ENCODE peak calls at places on chromosomes 4 and X, in four cellular contexts. V is GM12878, R is SK-N-SH, O is K562. S is an unnamed sample.

GRCh38 chr4:2862528-2862927 is 18.9 kb downstream of the ADD1 start:
- DNase-seq in O (peak; percentile 35), V (no peak), R (no peak), S (no peak)

GRCh38 chrX:109990582-109991276 is 12.2 kb upstream of the TMEM164 start:
- DNase-seq in V (no peak), R (no peak), O (no peak), S (no peak)

GRCh38 chr4:38601244-38601915 is 62.6 kb upstream of the KLF3 start:
- DNase-seq in V (no peak), R (no peak), O (no peak), S (peak; percentile 49)

GRCh38 chr4:30716671-30717207 is 3.4 kb upstream of the PCDH7 start:
- DNase-seq in V (no peak), R (no peak), O (no peak), S (no peak)

GRCh38 chrX:56994375-56995270 is 718 bp downstream of the SPIN3 start:
- DNase-seq in V (no peak), R (peak; percentile 18), O (no peak), S (no peak)

GRCh38 chrX:117987376-117987775 is 129.2 kb downstream of the KLHL13 start:
- DNase-seq in V (no peak), O (no peak), R (no peak), S (no peak)

GRCh38 chrX:25131055-25131454 is 115.3 kb upstream of the ARX start:
- DNase-seq in V (no peak), O (no peak), R (no peak), S (no peak)

GRCh38 chr4:186840771-186841301 is 117.2 kb upstream of the FAT1 start:
- DNase-seq in V (no peak), R (no peak), O (peak; percentile 22), S (no peak)

GRCh38 chrX:123731987-123732678 is 719 bp downstream of the THOC2 start:
- DNase-seq in V (no peak), O (peak; percentile 19), R (peak; percentile 44), S (no peak)

GRCh38 chrX:51737062-51737461 is 6.2 kb upstream of the GSPT2 start:
- DNase-seq in R (no peak), V (no peak), O (no peak), S (no peak)

GRCh38 chr4:101953949-101954348 is 163.4 kb downstream of the BANK1 start:
- DNase-seq in R (no peak), O (no peak), V (no peak), S (peak; percentile 16)

GRCh38 chrX:140507223-140507981 is 2.5 kb upstream of the SOX3 start:
- DNase-seq in R (peak; percentile 20), V (no peak), O (no peak), S (no peak)

GRCh38 chrX:153973127-153974002 is 811 bp downstream of the TMEM187 start:
- DNase-seq in V (no peak), O (no peak), R (no peak), S (peak; percentile 40)

DNA sequence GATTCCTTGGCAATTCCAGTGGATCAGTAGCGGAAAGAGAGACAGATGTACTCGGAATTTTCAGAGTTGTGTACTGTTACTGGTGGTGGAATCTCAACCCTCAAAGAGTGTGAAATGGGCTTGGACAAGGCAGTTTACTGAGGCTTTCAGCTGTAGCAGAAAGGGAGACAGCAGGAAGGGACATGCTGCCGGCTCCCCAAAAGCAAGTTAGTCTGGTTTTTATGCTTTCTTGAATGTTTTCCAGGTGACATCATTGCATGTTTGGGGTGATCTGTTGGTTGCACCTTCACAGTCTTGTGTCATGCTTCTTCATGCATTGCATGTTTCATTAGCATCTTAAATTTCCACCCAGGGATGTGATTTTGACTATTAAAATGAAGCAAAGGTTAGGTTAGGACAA is 1282.2 kb downstream of the ADGRL3 start:
- DNase-seq in V (no peak), R (no peak), O (no peak), S (no peak)
- TF ChIP-seq FOXM1 in V (no peak), R (no peak), O (no peak), S (no peak)

GRCh38 chr4:132266374-132266773 is 882.7 kb upstream of the PCDH10 start:
- DNase-seq in R (no peak), O (no peak), V (no peak), S (no peak)

DNA sequence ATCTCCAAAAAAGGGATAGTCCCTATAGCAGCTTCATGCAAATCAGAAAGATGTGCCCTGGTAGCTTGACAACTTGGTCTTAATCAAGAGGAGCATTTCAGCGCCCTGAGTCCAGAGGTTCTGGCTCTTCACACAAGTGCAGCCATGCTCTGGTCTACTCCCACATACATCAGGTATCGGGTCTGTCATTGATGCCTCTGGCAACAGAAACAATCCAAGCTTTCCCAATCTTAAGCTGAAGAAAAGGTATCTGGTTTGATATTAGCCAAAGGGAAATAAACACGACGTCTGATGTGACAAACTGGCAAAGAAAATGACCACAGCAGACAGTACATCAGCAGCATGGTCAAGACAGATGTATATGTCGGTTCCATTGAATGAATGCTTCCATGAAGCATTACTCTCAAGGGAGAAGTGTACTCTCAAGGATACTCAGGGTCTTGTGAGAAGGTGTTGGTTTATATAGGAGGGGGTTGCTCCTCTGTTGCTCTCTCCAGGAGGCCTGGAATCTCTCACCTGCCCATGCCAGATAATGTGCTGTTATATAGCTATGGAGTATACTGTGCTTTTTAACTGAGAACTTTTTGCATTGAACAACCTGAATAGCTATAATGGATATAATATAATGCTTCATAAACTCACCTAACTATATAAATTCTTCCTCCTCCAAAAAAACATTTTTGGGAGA is 879.6 kb upstream of the PCDH10 start:
- DNase-seq in O (no peak), V (no peak), R (no peak), S (no peak)
- H3K4me3 ChIP-seq in O (no peak overlapping the region), V (no peak overlapping the region), R (no peak overlapping the region), S (no peak overlapping the region)

GRCh38 chr4:11230888-11231287 is 197.8 kb downstream of the HS3ST1 start:
- DNase-seq in O (no peak), V (no peak), R (no peak), S (no peak)

GRCh38 chr4:11228575-11228974 is 200.1 kb downstream of the HS3ST1 start:
- DNase-seq in V (no peak), O (no peak), R (no peak), S (no peak)

DNA sequence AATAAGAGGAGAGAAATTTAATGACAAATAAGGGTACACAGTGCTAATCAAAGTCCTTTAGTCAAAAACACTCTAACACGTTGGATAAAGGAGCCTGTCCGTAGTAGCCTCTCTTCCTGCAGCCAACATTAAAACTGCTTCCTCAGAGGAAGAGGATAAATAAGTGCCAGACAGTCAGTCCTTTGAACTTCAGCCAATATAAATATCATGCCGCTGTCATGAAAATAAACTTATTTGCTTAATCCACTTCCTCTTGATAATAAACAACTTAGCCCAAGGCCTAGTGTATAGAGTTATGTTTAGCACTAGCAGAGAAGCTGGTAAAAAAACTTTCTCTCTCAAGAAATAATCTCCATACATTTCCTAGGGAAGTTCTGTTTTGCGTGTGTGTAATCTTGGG is 196.7 kb downstream of the HS3ST1 start:
- DNase-seq in V (no peak), O (no peak), R (no peak), S (no peak)
- TF ChIP-seq FOXM1 in V (no peak), O (no peak), R (no peak), S (no peak)

DNA sequence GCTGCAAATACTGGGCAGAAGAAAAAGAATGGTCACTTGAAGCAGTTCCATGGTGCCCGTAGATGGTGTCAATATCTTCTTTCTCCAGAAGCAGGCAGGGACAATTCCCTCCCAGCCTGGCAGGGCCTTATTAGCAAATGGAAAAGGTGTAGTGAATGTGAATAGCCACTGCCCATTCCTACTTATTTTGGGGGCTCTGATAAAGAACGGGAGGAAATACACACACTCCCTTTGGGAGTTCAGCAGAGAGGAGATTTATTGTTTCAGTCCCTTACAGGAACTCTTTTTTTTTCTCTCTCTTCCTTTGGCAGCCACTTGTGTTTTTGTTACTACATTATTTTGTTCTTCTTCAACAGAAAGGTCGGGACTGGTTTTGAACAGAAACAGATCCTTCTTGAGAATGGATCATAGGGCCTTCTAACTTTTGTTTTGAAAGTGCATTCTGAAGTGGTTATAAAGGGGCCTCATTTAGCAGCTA is at the start of gene EMCN:
- DNase-seq in R (no peak), V (no peak), O (no peak), S (no peak)
- H3K4me3 ChIP-seq in R (no peak within 1 kb of the TSS), V (no peak within 1 kb of the TSS), O (no peak within 1 kb of the TSS), S (no peak within 1 kb of the TSS)

S was measured in HepG2.